ENCODE peak calls at places on chromosomes 13 and 19, in nine cellular contexts. U is bronchial epithelial cell; G is stimulated activated CD4-positive, alpha-beta T cell treated with anti-CD3 and anti-CD28 coated beads, TNF-alpha, amount 100 ng/mL, for 48 hours; E is dorsolateral prefrontal cortex; P is upper lobe of left lung; B is activated CD4-positive, alpha-beta T cell treated with anti-CD3 and anti-CD28 coated beads, Interleukin-2, amount 50 U/mL, for 1 hour; K is AG08396; Q is HFF-Myc; D is mammary epithelial cell. I is an unnamed sample.

GRCh38 chr19:18460313-18460712 is 22.4 kb upstream of the ISYNA1 start:
- DNase-seq in P (no peak), D (peak), Q (no peak), E (no peak), K (peak), U (peak), G (no peak), B (no peak), I (no peak)

GRCh38 chr19:54576411-54576976 is 2.9 kb downstream of the LILRA2 start:
- DNase-seq in U (no peak), E (no peak), G (no peak), Q (no peak), B (no peak), D (no peak), P (no peak), K (no peak), I (no peak)

GRCh38 chr19:55212447-55212846 is 3.1 kb upstream of the PTPRH start:
- DNase-seq in P (no peak), B (peak), K (no peak), Q (no peak), G (peak), D (no peak), E (no peak), U (no peak), I (peak)

GRCh38 chr13:111418101-111418500 is 97.7 kb downstream of the TEX29 start:
- DNase-seq in G (no peak), D (no peak), Q (no peak), U (no peak), B (no peak), E (no peak), K (no peak), P (no peak), I (no peak)

GRCh38 chr19:980133-980998 is 3.8 kb upstream of the WDR18 start:
- DNase-seq in Q (no peak), D (no peak), P (no peak), G (no peak), E (no peak), B (no peak), K (no peak), U (no peak), I (no peak)

GRCh38 chr13:113810640-113811039 is 51.6 kb downstream of the TMEM255B start:
- DNase-seq in B (no peak), Q (no peak), U (no peak), P (no peak), G (no peak), K (no peak), D (no peak), E (no peak), I (no peak)

GRCh38 chr13:36910545-36910944 is 9.5 kb downstream of the SMAD9 start:
- DNase-seq in P (no peak), G (no peak), K (no peak), Q (no peak), E (no peak), U (no peak), B (no peak), D (no peak), I (no peak)

GRCh38 chr19:19064811-19065745 is 1.3 kb downstream of the SLC25A42 start:
- DNase-seq in G (no peak), U (no peak), D (no peak), Q (no peak), E (no peak), P (peak), K (peak), B (peak), I (no peak)

GRCh38 chr13:37179646-37180045 is 74.2 kb upstream of the CSNK1A1L start:
- DNase-seq in E (no peak), D (no peak), G (no peak), Q (no peak), P (no peak), U (no peak), B (no peak), K (no peak), I (no peak)

GRCh38 chr19:37718357-37718756 is 1.2 kb downstream of the ZNF607 start:
- DNase-seq in D (peak), G (no peak), E (no peak), Q (no peak), B (no peak), P (no peak), K (no peak), U (peak), I (no peak)

GRCh38 chr19:45505151-45505995 is 1.9 kb upstream of the VASP start:
- DNase-seq in Q (no peak), E (no peak), K (no peak), P (peak), D (no peak), U (no peak), B (no peak), G (no peak), I (peak)

I was measured in HT1080.